ENCODE peak calls at places on chromosome 15, in ten cellular contexts. One of them, this sample, is unnamed.
A peak's percentile ranks its signal among the peaks of the same experiment; 100 is the strongest.

GRCh38 chr15:58611731-58612676 is 137.5 kb downstream of the ADAM10 start:
- DNase-seq in pancreas: no peak
- DNase-seq in choroid plexus epithelial cell: peak; percentile 45
- DNase-seq in left lung: no peak
- DNase-seq in fibroblast of pulmonary artery: no peak
- DNase-seq in GM12865: no peak
- DNase-seq in cardiac muscle cell: no peak
- DNase-seq in adrenal gland: no peak
- DNase-seq in breast epithelium: no peak
- DNase-seq in activated B cell treated with CpG ODN at 0.5 μM for 24 hours: no peak
- DNase-seq in this sample: no peak

GRCh38 chr15:35545825-35546580 is at the start of gene DPH6:
- DNase-seq in pancreas: peak; percentile 91
- DNase-seq in choroid plexus epithelial cell: peak; percentile 88
- DNase-seq in left lung: peak; percentile 93
- DNase-seq in fibroblast of pulmonary artery: peak; percentile 88
- DNase-seq in GM12865: peak; percentile 94
- DNase-seq in cardiac muscle cell: peak; percentile 89
- DNase-seq in adrenal gland: peak; percentile 85
- DNase-seq in breast epithelium: peak; percentile 70
- DNase-seq in activated B cell treated with CpG ODN at 0.5 μM for 24 hours: peak; percentile 84
- DNase-seq in this sample: peak; percentile 37

GRCh38 chr15:39397883-39398282 is 183.0 kb upstream of the THBS1 start:
- DNase-seq in pancreas: no peak
- DNase-seq in choroid plexus epithelial cell: no peak
- DNase-seq in left lung: no peak
- DNase-seq in fibroblast of pulmonary artery: no peak
- DNase-seq in GM12865: peak; percentile 27
- DNase-seq in cardiac muscle cell: no peak
- DNase-seq in adrenal gland: no peak
- DNase-seq in breast epithelium: no peak
- DNase-seq in activated B cell treated with CpG ODN at 0.5 μM for 24 hours: no peak
- DNase-seq in this sample: no peak

GRCh38 chr15:63094495-63094931 is 27.1 kb upstream of the LACTB start:
- DNase-seq in pancreas: no peak
- DNase-seq in choroid plexus epithelial cell: peak; percentile 84
- DNase-seq in left lung: no peak
- DNase-seq in fibroblast of pulmonary artery: peak; percentile 58
- DNase-seq in GM12865: no peak
- DNase-seq in cardiac muscle cell: peak; percentile 69
- DNase-seq in adrenal gland: no peak
- DNase-seq in breast epithelium: no peak
- DNase-seq in activated B cell treated with CpG ODN at 0.5 μM for 24 hours: no peak
- DNase-seq in this sample: no peak

GRCh38 chr15:89401636-89402252 is 67.1 kb upstream of the POLG start:
- DNase-seq in pancreas: no peak
- DNase-seq in choroid plexus epithelial cell: peak; percentile 74
- DNase-seq in left lung: no peak
- DNase-seq in fibroblast of pulmonary artery: peak; percentile 48
- DNase-seq in GM12865: peak; percentile 28
- DNase-seq in cardiac muscle cell: no peak
- DNase-seq in adrenal gland: no peak
- DNase-seq in breast epithelium: no peak
- DNase-seq in activated B cell treated with CpG ODN at 0.5 μM for 24 hours: no peak
- DNase-seq in this sample: no peak

GRCh38 chr15:27175479-27176153 is 204.6 kb downstream of the GABRG3 start:
- DNase-seq in pancreas: no peak
- DNase-seq in choroid plexus epithelial cell: no peak
- DNase-seq in left lung: no peak
- DNase-seq in fibroblast of pulmonary artery: no peak
- DNase-seq in GM12865: no peak
- DNase-seq in cardiac muscle cell: no peak
- DNase-seq in adrenal gland: no peak
- DNase-seq in breast epithelium: no peak
- DNase-seq in activated B cell treated with CpG ODN at 0.5 μM for 24 hours: no peak
- DNase-seq in this sample: no peak

GRCh38 chr15:68909601-68910000 is 20.7 kb upstream of the SPESP1 start:
- DNase-seq in pancreas: no peak
- DNase-seq in choroid plexus epithelial cell: no peak
- DNase-seq in left lung: no peak
- DNase-seq in fibroblast of pulmonary artery: no peak
- DNase-seq in GM12865: no peak
- DNase-seq in cardiac muscle cell: no peak
- DNase-seq in adrenal gland: no peak
- DNase-seq in breast epithelium: no peak
- DNase-seq in activated B cell treated with CpG ODN at 0.5 μM for 24 hours: no peak
- DNase-seq in this sample: no peak

GRCh38 chr15:98856540-98856907 is 151.1 kb downstream of the PGPEP1L start:
- DNase-seq in pancreas: no peak
- DNase-seq in choroid plexus epithelial cell: peak; percentile 88
- DNase-seq in left lung: no peak
- DNase-seq in fibroblast of pulmonary artery: peak; percentile 59
- DNase-seq in GM12865: no peak
- DNase-seq in cardiac muscle cell: no peak
- DNase-seq in adrenal gland: no peak
- DNase-seq in breast epithelium: no peak
- DNase-seq in activated B cell treated with CpG ODN at 0.5 μM for 24 hours: no peak
- DNase-seq in this sample: no peak

GRCh38 chr15:38486946-38487345 is 33.0 kb downstream of the FAM98B start:
- DNase-seq in pancreas: no peak
- DNase-seq in choroid plexus epithelial cell: no peak
- DNase-seq in left lung: no peak
- DNase-seq in fibroblast of pulmonary artery: no peak
- DNase-seq in GM12865: peak; percentile 9
- DNase-seq in cardiac muscle cell: no peak
- DNase-seq in adrenal gland: no peak
- DNase-seq in breast epithelium: no peak
- DNase-seq in activated B cell treated with CpG ODN at 0.5 μM for 24 hours: no peak
- DNase-seq in this sample: no peak

DNA sequence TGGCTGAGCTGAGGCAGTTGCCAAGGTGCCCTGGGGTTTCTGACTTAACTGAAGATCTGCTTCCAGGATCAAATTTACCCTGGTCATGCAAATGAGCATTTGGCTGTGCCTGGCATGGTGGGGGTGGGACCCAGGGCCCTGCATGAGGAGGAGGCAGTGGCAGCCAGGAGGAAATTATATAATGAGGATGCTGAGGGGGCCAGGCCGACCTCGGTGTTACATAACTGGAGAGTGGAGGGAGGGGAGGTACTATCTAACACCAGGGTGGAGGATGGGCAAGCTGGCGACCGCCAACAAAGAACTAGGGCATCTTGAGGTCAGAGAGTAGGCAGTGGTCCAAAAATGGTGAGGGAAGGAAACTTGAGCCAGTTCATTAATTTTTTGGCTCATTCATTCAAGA is 16.4 kb downstream of the PLEKHO2 start:
- DNase-seq in pancreas: no peak
- DNase-seq in choroid plexus epithelial cell: no peak
- DNase-seq in left lung: no peak
- DNase-seq in fibroblast of pulmonary artery: no peak
- DNase-seq in GM12865: no peak
- DNase-seq in cardiac muscle cell: no peak
- DNase-seq in adrenal gland: no peak
- DNase-seq in breast epithelium: no peak
- DNase-seq in activated B cell treated with CpG ODN at 0.5 μM for 24 hours: no peak
- DNase-seq in this sample: no peak
- TF ChIP-seq CTCF in pancreas: no peak
- TF ChIP-seq CTCF in choroid plexus epithelial cell: no peak
- TF ChIP-seq CTCF in left lung: no peak
- TF ChIP-seq CTCF in fibroblast of pulmonary artery: no peak
- TF ChIP-seq CTCF in GM12865: no peak
- TF ChIP-seq CTCF in cardiac muscle cell: no peak
- TF ChIP-seq CTCF in adrenal gland: no peak
- TF ChIP-seq CTCF in breast epithelium: no peak
- TF ChIP-seq CTCF in activated B cell treated with CpG ODN at 0.5 μM for 24 hours: no peak
- TF ChIP-seq CTCF in this sample: no peak

GRCh38 chr15:65286704-65287514 is at the start of gene PARP16:
- DNase-seq in pancreas: peak; percentile 97
- DNase-seq in choroid plexus epithelial cell: peak; percentile 83
- DNase-seq in left lung: peak; percentile 99
- DNase-seq in fibroblast of pulmonary artery: peak; percentile 78
- DNase-seq in GM12865: peak; percentile 96
- DNase-seq in cardiac muscle cell: peak; percentile 96
- DNase-seq in adrenal gland: peak; percentile 87
- DNase-seq in breast epithelium: peak; percentile 92
- DNase-seq in activated B cell treated with CpG ODN at 0.5 μM for 24 hours: peak; percentile 94
- DNase-seq in this sample: peak; percentile 60
- TF ChIP-seq CTCF in pancreas: peak; percentile 21
- TF ChIP-seq CTCF in choroid plexus epithelial cell: peak; percentile 43
- TF ChIP-seq CTCF in left lung: peak; percentile 26
- TF ChIP-seq CTCF in fibroblast of pulmonary artery: peak; percentile 6
- TF ChIP-seq CTCF in GM12865: peak; percentile 29
- TF ChIP-seq CTCF in cardiac muscle cell: peak; percentile 32
- TF ChIP-seq CTCF in adrenal gland: peak; percentile 67
- TF ChIP-seq CTCF in breast epithelium: no peak
- TF ChIP-seq CTCF in activated B cell treated with CpG ODN at 0.5 μM for 24 hours: no peak
- TF ChIP-seq CTCF in this sample: peak; percentile 33

GRCh38 chr15:83365370-83365938 is 81.0 kb upstream of the BNC1 start:
- DNase-seq in pancreas: no peak
- DNase-seq in choroid plexus epithelial cell: peak; percentile 90
- DNase-seq in left lung: peak; percentile 82
- DNase-seq in fibroblast of pulmonary artery: peak; percentile 87
- DNase-seq in GM12865: no peak
- DNase-seq in cardiac muscle cell: peak; percentile 57
- DNase-seq in adrenal gland: no peak
- DNase-seq in breast epithelium: no peak
- DNase-seq in activated B cell treated with CpG ODN at 0.5 μM for 24 hours: no peak
- DNase-seq in this sample: no peak
- TF ChIP-seq CTCF in pancreas: no peak
- TF ChIP-seq CTCF in choroid plexus epithelial cell: no peak
- TF ChIP-seq CTCF in left lung: no peak
- TF ChIP-seq CTCF in fibroblast of pulmonary artery: no peak
- TF ChIP-seq CTCF in GM12865: no peak
- TF ChIP-seq CTCF in cardiac muscle cell: no peak
- TF ChIP-seq CTCF in adrenal gland: no peak
- TF ChIP-seq CTCF in breast epithelium: no peak
- TF ChIP-seq CTCF in activated B cell treated with CpG ODN at 0.5 μM for 24 hours: no peak
- TF ChIP-seq CTCF in this sample: no peak

GRCh38 chr15:73988075-73988969 is 3.8 kb downstream of the STOML1 start:
- DNase-seq in pancreas: no peak
- DNase-seq in choroid plexus epithelial cell: peak; percentile 56
- DNase-seq in left lung: no peak
- DNase-seq in fibroblast of pulmonary artery: no peak
- DNase-seq in GM12865: peak; percentile 75
- DNase-seq in cardiac muscle cell: no peak
- DNase-seq in adrenal gland: peak; percentile 18
- DNase-seq in breast epithelium: no peak
- DNase-seq in activated B cell treated with CpG ODN at 0.5 μM for 24 hours: no peak
- DNase-seq in this sample: no peak

GRCh38 chr15:73986055-73986775 is 5.9 kb downstream of the STOML1 start:
- DNase-seq in pancreas: no peak
- DNase-seq in choroid plexus epithelial cell: no peak
- DNase-seq in left lung: no peak
- DNase-seq in fibroblast of pulmonary artery: no peak
- DNase-seq in GM12865: no peak
- DNase-seq in cardiac muscle cell: no peak
- DNase-seq in adrenal gland: peak; percentile 33
- DNase-seq in breast epithelium: no peak
- DNase-seq in activated B cell treated with CpG ODN at 0.5 μM for 24 hours: no peak
- DNase-seq in this sample: no peak

GRCh38 chr15:73987646-73988045 is 4.4 kb downstream of the STOML1 start:
- DNase-seq in pancreas: no peak
- DNase-seq in choroid plexus epithelial cell: no peak
- DNase-seq in left lung: no peak
- DNase-seq in fibroblast of pulmonary artery: no peak
- DNase-seq in GM12865: no peak
- DNase-seq in cardiac muscle cell: no peak
- DNase-seq in adrenal gland: no peak
- DNase-seq in breast epithelium: no peak
- DNase-seq in activated B cell treated with CpG ODN at 0.5 μM for 24 hours: no peak
- DNase-seq in this sample: no peak

GRCh38 chr15:73985101-73985873 is 6.8 kb downstream of the STOML1 start:
- DNase-seq in pancreas: no peak
- DNase-seq in choroid plexus epithelial cell: peak; percentile 64
- DNase-seq in left lung: no peak
- DNase-seq in fibroblast of pulmonary artery: no peak
- DNase-seq in GM12865: no peak
- DNase-seq in cardiac muscle cell: no peak
- DNase-seq in adrenal gland: no peak
- DNase-seq in breast epithelium: no peak
- DNase-seq in activated B cell treated with CpG ODN at 0.5 μM for 24 hours: no peak
- DNase-seq in this sample: no peak

GRCh38 chr15:73986776-73987056 is 5.4 kb downstream of the STOML1 start:
- DNase-seq in pancreas: no peak
- DNase-seq in choroid plexus epithelial cell: no peak
- DNase-seq in left lung: no peak
- DNase-seq in fibroblast of pulmonary artery: no peak
- DNase-seq in GM12865: no peak
- DNase-seq in cardiac muscle cell: no peak
- DNase-seq in adrenal gland: no peak
- DNase-seq in breast epithelium: no peak
- DNase-seq in activated B cell treated with CpG ODN at 0.5 μM for 24 hours: no peak
- DNase-seq in this sample: no peak
- TF ChIP-seq CTCF in pancreas: no peak
- TF ChIP-seq CTCF in choroid plexus epithelial cell: peak; percentile 4
- TF ChIP-seq CTCF in left lung: no peak
- TF ChIP-seq CTCF in fibroblast of pulmonary artery: no peak
- TF ChIP-seq CTCF in GM12865: no peak
- TF ChIP-seq CTCF in cardiac muscle cell: no peak
- TF ChIP-seq CTCF in adrenal gland: no peak
- TF ChIP-seq CTCF in breast epithelium: no peak
- TF ChIP-seq CTCF in activated B cell treated with CpG ODN at 0.5 μM for 24 hours: no peak
- TF ChIP-seq CTCF in this sample: no peak

GRCh38 chr15:57190208-57190607 is 186.1 kb upstream of the CGNL1 start:
- DNase-seq in pancreas: no peak
- DNase-seq in choroid plexus epithelial cell: no peak
- DNase-seq in left lung: no peak
- DNase-seq in fibroblast of pulmonary artery: no peak
- DNase-seq in GM12865: peak; percentile 30
- DNase-seq in cardiac muscle cell: no peak
- DNase-seq in adrenal gland: no peak
- DNase-seq in breast epithelium: no peak
- DNase-seq in activated B cell treated with CpG ODN at 0.5 μM for 24 hours: no peak
- DNase-seq in this sample: no peak
- TF ChIP-seq CTCF in pancreas: no peak
- TF ChIP-seq CTCF in choroid plexus epithelial cell: no peak
- TF ChIP-seq CTCF in left lung: no peak
- TF ChIP-seq CTCF in fibroblast of pulmonary artery: no peak
- TF ChIP-seq CTCF in GM12865: no peak
- TF ChIP-seq CTCF in cardiac muscle cell: no peak
- TF ChIP-seq CTCF in adrenal gland: no peak
- TF ChIP-seq CTCF in breast epithelium: no peak
- TF ChIP-seq CTCF in activated B cell treated with CpG ODN at 0.5 μM for 24 hours: no peak
- TF ChIP-seq CTCF in this sample: no peak

This sample was measured in D721Med.